ENCODE peak calls at places on chromosomes 4 and X, in six cellular contexts. R, X, B, A, Z and O are unnamed samples.

GRCh38 chrX:17860811-17861495 is at the start of gene RAI2:
- DNase-seq in R (peak; percentile 45), X (no peak), A (no peak), Z (no peak), B (peak; percentile 59), O (peak; percentile 55)

GRCh38 chr4:118969359-118969758 is 80.7 kb downstream of the SYNPO2 start:
- DNase-seq in B (peak; percentile 80), X (peak; percentile 38), R (peak; percentile 38), A (peak; percentile 68), Z (peak; percentile 71), O (no peak)

GRCh38 chr4:27149541-27150212 is 289.0 kb downstream of the STIM2 start:
- DNase-seq in B (no peak), A (peak; percentile 80), R (no peak), X (no peak), Z (peak; percentile 45), O (no peak)

GRCh38 chrX:137032841-137033773 is 688 bp downstream of the GPR101 start:
- DNase-seq in X (no peak), R (no peak), Z (no peak), B (no peak), A (no peak), O (no peak)

GRCh38 chr4:5735463-5735862 is 24.5 kb downstream of the EVC start:
- DNase-seq in B (no peak), R (no peak), X (no peak), Z (no peak), A (no peak), O (no peak)

GRCh38 chr4:100960232-100960631 is 387.1 kb downstream of the PPP3CA start:
- DNase-seq in X (no peak), B (no peak), R (no peak), Z (peak; percentile 11), A (no peak), O (no peak)

GRCh38 chr4:111986125-111986524 is 159.1 kb upstream of the FAM241A start:
- DNase-seq in A (no peak), B (no peak), X (no peak), Z (no peak), R (no peak), O (no peak)

GRCh38 chr4:19492611-19493010 is 759.1 kb upstream of the SLIT2 start:
- DNase-seq in R (no peak), B (no peak), A (peak; percentile 15), Z (no peak), X (no peak), O (no peak)

GRCh38 chr4:113471141-113471860 is 290.2 kb downstream of the CAMK2D start:
- DNase-seq in B (no peak), X (no peak), A (peak; percentile 73), R (no peak), Z (no peak), O (no peak)

GRCh38 chrX:64894454-64895038 is 81.7 kb downstream of the ZC4H2 start:
- DNase-seq in B (no peak), A (no peak), Z (peak; percentile 64), X (peak; percentile 4), R (peak; percentile 13), O (no peak)

GRCh38 chr4:17702666-17703065 is 78.8 kb downstream of the FAM184B start:
- DNase-seq in X (no peak), Z (no peak), R (no peak), A (no peak), B (no peak), O (no peak)

GRCh38 chrX:19842542-19842941 is 44.9 kb downstream of the SH3KBP1 start:
- DNase-seq in X (no peak), B (no peak), R (no peak), A (no peak), Z (no peak), O (no peak)

GRCh38 chr4:67713531-67714247 is 12.7 kb upstream of the UBA6 start:
- DNase-seq in Z (peak; percentile 82), B (no peak), X (peak; percentile 45), R (no peak), A (peak; percentile 56), O (no peak)

GRCh38 chr4:26051278-26051677 is 137.3 kb downstream of the SMIM20 start:
- DNase-seq in Z (no peak), A (no peak), X (no peak), R (no peak), B (no peak), O (no peak)

GRCh38 chrX:100743009-100743615 is 11.2 kb upstream of the SYTL4 start:
- DNase-seq in A (peak; percentile 48), R (no peak), X (no peak), B (no peak), Z (no peak), O (no peak)

GRCh38 chrX:19912-20571 is 261.1 kb upstream of the PLCXD1 start:
- DNase-seq in A (no peak), B (no peak), Z (peak; percentile 0), X (no peak), R (no peak), O (no peak)

GRCh38 chrX:30654989-30655607 is 1.9 kb downstream of the GK start:
- DNase-seq in X (no peak), R (no peak), B (no peak), Z (peak; percentile 73), A (no peak), O (no peak)

GRCh38 chr4:183634086-183634485 is 24.9 kb downstream of the RWDD4 start:
- DNase-seq in B (peak; percentile 48), X (no peak), A (no peak), Z (no peak), R (no peak), O (no peak)

GRCh38 chr4:102620697-102621497 is 119.7 kb downstream of the NFKB1 start:
- DNase-seq in B (no peak), A (peak; percentile 88), R (peak; percentile 71), X (peak; percentile 82), Z (peak; percentile 78), O (no peak)

GRCh38 chrX:39756086-39756883 is 341.5 kb downstream of the BCOR start:
- DNase-seq in R (peak; percentile 46), Z (no peak), B (no peak), A (no peak), X (peak; percentile 35), O (no peak)

GRCh38 chrX:151921292-151921691 is 8.6 kb downstream of the MAGEA4 start:
- DNase-seq in B (no peak), X (no peak), A (no peak), R (no peak), Z (no peak), O (no peak)

GRCh38 chrX:30593435-30594200 is 16.1 kb upstream of the TASL start:
- DNase-seq in R (peak; percentile 30), Z (peak; percentile 51), X (no peak), B (no peak), A (no peak), O (no peak)

GRCh38 chr4:158793021-158793420 is 24.2 kb downstream of the FNIP2 start:
- DNase-seq in R (no peak), B (no peak), Z (peak; percentile 36), X (no peak), A (no peak), O (no peak)

GRCh38 chr4:158798062-158798461 is 29.2 kb downstream of the FNIP2 start:
- DNase-seq in Z (no peak), B (no peak), X (no peak), A (no peak), R (no peak), O (no peak)

GRCh38 chr4:158799013-158799770 is 30.4 kb downstream of the FNIP2 start:
- DNase-seq in B (no peak), A (no peak), R (no peak), Z (no peak), X (no peak), O (no peak)

GRCh38 chr4:158799856-158800255 is 31.0 kb downstream of the FNIP2 start:
- DNase-seq in B (no peak), X (no peak), Z (no peak), A (no peak), R (no peak), O (no peak)

GRCh38 chr4:158796370-158797140 is 27.7 kb downstream of the FNIP2 start:
- DNase-seq in Z (no peak), X (no peak), B (no peak), A (peak; percentile 55), R (no peak), O (peak; percentile 60)
- H3K4me1 ChIP-seq in Z (peaks cover 4% of the 10 kb centered on the region), X (peaks cover 18% of the 10 kb centered on the region), B (peaks cover 6% of the 10 kb centered on the region), A (no peaks in the 10 kb centered on the region), R (peaks cover 60% of the 10 kb centered on the region), O (peaks cover 36% of the 10 kb centered on the region)

GRCh38 chr4:76886214-76886613 is 11.7 kb downstream of the SOWAHB start:
- DNase-seq in X (no peak), B (no peak), A (no peak), Z (no peak), R (no peak), O (no peak)

GRCh38 chr4:76881375-76881774 is 16.6 kb downstream of the SOWAHB start:
- DNase-seq in Z (peak; percentile 66), X (no peak), B (no peak), R (no peak), A (no peak), O (no peak)

GRCh38 chr4:76879731-76880364 is 18.1 kb downstream of the SOWAHB start:
- DNase-seq in B (no peak), X (no peak), A (peak; percentile 46), Z (no peak), R (no peak), O (no peak)

GRCh38 chr4:76882630-76883029 is 15.3 kb downstream of the SOWAHB start:
- DNase-seq in A (no peak), B (no peak), X (no peak), Z (no peak), R (no peak), O (no peak)

GRCh38 chr4:76883147-76883546 is 14.8 kb downstream of the SOWAHB start:
- DNase-seq in X (no peak), Z (no peak), A (peak; percentile 81), R (no peak), B (no peak), O (no peak)
- TF ChIP-seq CTCF in X (no peak), Z (no peak), A (no peak), R (no peak), B (no peak), O (no peak)

GRCh38 chr4:156779774-156780173 is 191.8 kb downstream of the PDGFC start:
- DNase-seq in R (no peak), Z (peak; percentile 84), B (no peak), A (peak; percentile 98), X (no peak), O (no peak)
- H3K4me1 ChIP-seq in R (no peaks in the 10 kb centered on the region), Z (peaks cover 57% of the 10 kb centered on the region), B (no peaks in the 10 kb centered on the region), A (peaks cover 6% of the 10 kb centered on the region), X (peaks cover 28% of the 10 kb centered on the region), O (no peaks in the 10 kb centered on the region)

GRCh38 chr4:70313736-70314135 is 21.0 kb upstream of the CABS1 start:
- DNase-seq in X (no peak), Z (no peak), A (no peak), R (no peak), B (no peak), O (no peak)

DNA sequence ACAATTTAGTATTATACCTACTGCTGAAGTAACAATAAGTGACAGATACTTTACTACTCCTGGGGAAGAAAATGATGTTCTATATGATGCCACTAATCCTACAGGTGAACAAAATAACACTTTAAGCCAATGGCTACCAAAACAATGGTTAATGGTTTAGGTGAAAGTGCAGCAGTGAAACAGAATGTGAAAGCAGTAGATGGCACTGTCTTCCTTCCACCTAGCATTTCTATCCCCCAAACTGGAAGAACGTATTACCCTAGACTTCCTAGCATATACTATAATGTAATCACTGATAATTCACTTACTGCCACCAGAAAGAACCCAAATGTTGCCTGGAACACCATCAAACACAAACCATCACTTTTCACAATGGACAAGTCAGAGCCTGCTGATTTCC is 18.9 kb upstream of the CABS1 start:
- DNase-seq in X (no peak), A (no peak), R (no peak), Z (peak; percentile 21), B (no peak), O (no peak)
- TF ChIP-seq CTCF in X (no peak), A (no peak), R (no peak), Z (peak; percentile 27), B (no peak), O (no peak)

GRCh38 chrX:24148535-24149345 is 789 bp upstream of the ZFX start:
- DNase-seq in X (peak; percentile 63), A (peak; percentile 70), Z (peak; percentile 40), B (peak; percentile 67), R (peak; percentile 21), O (peak; percentile 49)
- H3K4me1 ChIP-seq in X (peaks cover 55% of the 10 kb centered on the region), A (peaks cover 4% of the 10 kb centered on the region), Z (peaks cover 63% of the 10 kb centered on the region), B (peaks cover 14% of the 10 kb centered on the region), R (peaks cover 45% of the 10 kb centered on the region), O (peaks cover 37% of the 10 kb centered on the region)